ENCODE peak calls at places on chromosomes 1 and 21, in nine cellular contexts. Y is SK-MEL-5; Q is Right ventricle myocardium superior; Z is HCT116; M is islet precursor cell; D is T-helper 1 cell; H is activated CD4-positive, alpha-beta T cell treated with anti-CD3 and anti-CD28 coated beads, Interleukin-2, amount 50 U/mL, for 1 hour; A is HS-5; G is NB4. P is an unnamed sample.

GRCh38 chr1:24353292-24353891 is 34.2 kb downstream of the GRHL3 start:
- DNase-seq in Y (no peak), Q (no peak), Z (no peak), M (no peak), D (no peak), H (no peak), A (no peak), G (no peak), P (no peak)

GRCh38 chr1:154801612-154802011 is 68.5 kb downstream of the KCNN3 start:
- DNase-seq in Y (no peak), Q (no peak), Z (no peak), M (no peak), D (no peak), H (no peak), A (no peak), G (no peak), P (no peak)

GRCh38 chr1:151828931-151829330 is 2.7 kb downstream of the RORC start:
- DNase-seq in Y (peak; percentile 83), Q (peak; percentile 69), Z (no peak), M (peak; percentile 90), D (no peak), H (no peak), A (no peak), G (peak; percentile 54), P (peak; percentile 33)

GRCh38 chr1:14887044-14887443 is 266.5 kb upstream of the TMEM51 start:
- DNase-seq in Y (no peak), Q (no peak), Z (no peak), M (no peak), D (no peak), H (no peak), A (no peak), G (no peak), P (no peak)

GRCh38 chr1:234963904-234964702 is 164.5 kb downstream of the TOMM20 start:
- DNase-seq in Y (no peak), Q (peak; percentile 78), Z (no peak), M (peak; percentile 53), D (peak; percentile 15), H (no peak), A (no peak), G (no peak), P (no peak)

GRCh38 chr1:55140546-55140983 is 74.6 kb downstream of the USP24 start:
- DNase-seq in Y (peak; percentile 84), Q (no peak), Z (peak; percentile 54), M (peak; percentile 74), D (peak; percentile 85), H (peak; percentile 57), A (peak; percentile 57), G (peak; percentile 85), P (peak; percentile 94)

GRCh38 chr1:108000620-108001105 is 35.7 kb upstream of the VAV3 start:
- DNase-seq in Y (peak; percentile 2), Q (peak; percentile 75), Z (no peak), M (no peak), D (no peak), H (no peak), A (peak; percentile 50), G (no peak), P (no peak)

GRCh38 chr21:23949493-23949892 is 1657.8 kb downstream of the MRPL39 start:
- DNase-seq in Y (no peak), Q (no peak), Z (no peak), M (no peak), D (no peak), H (no peak), A (no peak), G (no peak), P (no peak)

GRCh38 chr1:48726557-48726956 is 50.1 kb downstream of the BEND5 start:
- DNase-seq in Y (no peak), Q (no peak), Z (no peak), M (no peak), D (no peak), H (no peak), A (no peak), G (no peak), P (no peak)

GRCh38 chr1:228735871-228736586 is 750 bp downstream of the RHOU start:
- DNase-seq in Y (no peak), Q (peak; percentile 69), Z (peak; percentile 18), M (no peak), D (peak; percentile 33), H (peak; percentile 24), A (no peak), G (peak; percentile 56), P (no peak)

GRCh38 chr1:202037706-202038296 is 27.4 kb downstream of the ELF3 start:
- DNase-seq in Y (no peak), Q (no peak), Z (no peak), M (no peak), D (no peak), H (no peak), A (no peak), G (no peak), P (no peak)

GRCh38 chr1:43932786-43933385 is 715 bp upstream of the ARTN start:
- DNase-seq in Y (no peak), Q (no peak), Z (no peak), M (peak; percentile 79), D (no peak), H (no peak), A (peak; percentile 55), G (peak; percentile 14), P (no peak)

GRCh38 chr21:26070822-26071425 is 99.6 kb downstream of the APP start:
- DNase-seq in Y (no peak), Q (no peak), Z (no peak), M (peak; percentile 58), D (peak; percentile 67), H (peak; percentile 13), A (peak; percentile 82), G (no peak), P (no peak)

GRCh38 chr1:2391385-2392070 is at the start of the genes MORN1 and RER1:
- DNase-seq in Y (peak; percentile 97), Q (peak; percentile 100), Z (peak; percentile 96), M (peak; percentile 99), D (peak; percentile 100), H (peak; percentile 98), A (peak; percentile 89), G (peak; percentile 98), P (peak; percentile 99)

GRCh38 chr1:171433451-171433850 is 51.9 kb upstream of the PRRC2C start:
- DNase-seq in Y (no peak), Q (no peak), Z (no peak), M (no peak), D (no peak), H (no peak), A (peak; percentile 49), G (no peak), P (no peak)

GRCh38 chr1:199054706-199055105 is 415.9 kb downstream of the PTPRC start:
- DNase-seq in Y (no peak), Q (no peak), Z (no peak), M (no peak), D (no peak), H (no peak), A (no peak), G (no peak), P (peak; percentile 71)

GRCh38 chr1:68969430-68969829 is 472.5 kb upstream of the DEPDC1 start:
- DNase-seq in Y (no peak), Q (no peak), Z (no peak), M (no peak), D (no peak), H (no peak), A (no peak), G (no peak), P (no peak)

GRCh38 chr1:44355582-44356305 is 687 bp upstream of the ERI3 start:
- DNase-seq in Y (no peak), Q (no peak), Z (no peak), M (no peak), D (no peak), H (no peak), A (no peak), G (peak; percentile 7), P (no peak)

GRCh38 chr21:43331962-43332458 is 94.9 kb downstream of the SIK1 start:
- DNase-seq in Y (peak; percentile 93), Q (no peak), Z (no peak), M (peak; percentile 78), D (no peak), H (no peak), A (no peak), G (no peak), P (no peak)

GRCh38 chr1:240491156-240491555 is 120.8 kb downstream of the GREM2 start:
- DNase-seq in Y (no peak), Q (no peak), Z (no peak), M (peak; percentile 69), D (no peak), H (no peak), A (no peak), G (no peak), P (no peak)

GRCh38 chr1:167679714-167680113 is 42.1 kb upstream of the MPZL1 start:
- DNase-seq in Y (peak; percentile 22), Q (no peak), Z (no peak), M (no peak), D (no peak), H (no peak), A (no peak), G (no peak), P (no peak)

GRCh38 chr1:57623791-57624538 is 200.1 kb upstream of the DAB1 start:
- DNase-seq in Y (no peak), Q (no peak), Z (no peak), M (no peak), D (no peak), H (no peak), A (no peak), G (no peak), P (no peak)

GRCh38 chr1:73804935-73805334 is 393.0 kb downstream of the LRRIQ3 start:
- DNase-seq in Y (no peak), Q (no peak), Z (no peak), M (no peak), D (no peak), H (no peak), A (no peak), G (no peak), P (no peak)

GRCh38 chr1:154469844-154470417 is 32.1 kb upstream of the TDRD10 start:
- DNase-seq in Y (no peak), Q (no peak), Z (no peak), M (no peak), D (no peak), H (no peak), A (no peak), G (no peak), P (no peak)

GRCh38 chr1:8127201-8127641 is 101.1 kb upstream of the ERRFI1 start:
- DNase-seq in Y (no peak), Q (no peak), Z (no peak), M (peak; percentile 32), D (no peak), H (no peak), A (no peak), G (no peak), P (peak; percentile 25)

GRCh38 chr1:244160455-244161020 is 109.5 kb downstream of the ZBTB18 start:
- DNase-seq in Y (no peak), Q (no peak), Z (no peak), M (no peak), D (no peak), H (no peak), A (no peak), G (peak; percentile 66), P (no peak)

GRCh38 chr1:228352677-228353481 is 53.8 kb downstream of the TRIM11 start:
- DNase-seq in Y (no peak), Q (peak; percentile 32), Z (no peak), M (no peak), D (no peak), H (no peak), A (no peak), G (no peak), P (no peak)

GRCh38 chr1:158212315-158212714 is 31.6 kb downstream of the CD1D start:
- DNase-seq in Y (no peak), Q (no peak), Z (no peak), M (peak; percentile 55), D (no peak), H (no peak), A (no peak), G (no peak), P (no peak)

GRCh38 chr1:173392895-173393654 is 84.1 kb upstream of the PRDX6 start:
- DNase-seq in Y (peak; percentile 37), Q (no peak), Z (peak; percentile 28), M (peak; percentile 83), D (no peak), H (no peak), A (peak; percentile 82), G (no peak), P (no peak)

GRCh38 chr1:154990276-154990675 is 3.1 kb upstream of the LENEP start:
- DNase-seq in Y (no peak), Q (no peak), Z (no peak), M (no peak), D (no peak), H (no peak), A (no peak), G (no peak), P (no peak)

GRCh38 chr1:4600615-4601460 is 53.6 kb upstream of the AJAP1 start:
- DNase-seq in Y (no peak), Q (no peak), Z (no peak), M (peak; percentile 47), D (no peak), H (no peak), A (no peak), G (no peak), P (no peak)

P was measured in OCI-M1.